ENCODE peak calls at places on chromosomes 5 and 9, in eight cellular contexts. G, I, Q, L, W, A, E and Z are unnamed samples.

GRCh38 chr5:29016067-29016466 is 1977.7 kb upstream of the CDH9 start:
- DNase-seq in G (no peak), I (peak; percentile 2), Q (no peak), L (no peak), W (no peak), A (no peak), E (no peak), Z (no peak)

GRCh38 chr5:78458843-78459242 is 98.4 kb downstream of the SCAMP1 start:
- DNase-seq in G (no peak), I (no peak), Q (no peak), L (no peak), W (no peak), A (no peak), E (peak; percentile 22), Z (no peak)

GRCh38 chr5:66882592-66883227 is 286.5 kb downstream of the MAST4 start:
- DNase-seq in G (no peak), I (peak; percentile 11), Q (no peak), L (no peak), W (no peak), A (peak; percentile 91), E (no peak), Z (no peak)

GRCh38 chr5:142316051-142316450 is 8.8 kb downstream of the SPRY4 start:
- DNase-seq in G (no peak), I (no peak), Q (no peak), L (no peak), W (no peak), A (peak; percentile 71), E (no peak), Z (no peak)

GRCh38 chr5:125011982-125012381 is 265.5 kb upstream of the ZNF608 start:
- DNase-seq in G (no peak), I (no peak), Q (no peak), L (no peak), W (no peak), A (no peak), E (no peak), Z (no peak)

GRCh38 chr5:125408582-125409069 is 662.2 kb upstream of the ZNF608 start:
- DNase-seq in G (no peak), I (peak; percentile 98), Q (no peak), L (no peak), W (no peak), A (peak; percentile 92), E (peak; percentile 10), Z (peak; percentile 35)

GRCh38 chr9:105138306-105138801 is 106.1 kb upstream of the SLC44A1 start:
- DNase-seq in G (no peak), I (peak; percentile 46), Q (no peak), L (no peak), W (no peak), A (peak; percentile 34), E (no peak), Z (peak; percentile 53)

GRCh38 chr5:11724947-11725346 is 179.3 kb downstream of the CTNND2 start:
- DNase-seq in G (no peak), I (no peak), Q (no peak), L (no peak), W (no peak), A (no peak), E (no peak), Z (no peak)

GRCh38 chr5:147481376-147481775 is 28.5 kb downstream of the DPYSL3 start:
- DNase-seq in G (no peak), I (peak; percentile 66), Q (no peak), L (no peak), W (no peak), A (peak; percentile 95), E (no peak), Z (no peak)